ENCODE peak calls at places on chromosome 19, in six cellular contexts. D is pancreas, K is endodermal cell, P is trophoblast cell, B is cardiac muscle cell, X is Caco-2. G is an unnamed sample.

GRCh38 chr19:42078058-42078457 is 2.1 kb downstream of the ZNF574 start:
- DNase-seq in P (no peak), B (no peak), X (no peak), D (no peak), K (no peak), G (no peak)

GRCh38 chr19:43664008-43664407 is 6.0 kb downstream of the PLAUR start:
- DNase-seq in B (no peak), P (peak; percentile 18), K (no peak), D (no peak), X (no peak), G (no peak)

GRCh38 chr19:44741258-44741731 is 7.2 kb upstream of the BCL3 start:
- DNase-seq in K (no peak), D (no peak), X (no peak), B (no peak), P (no peak), G (no peak)

GRCh38 chr19:45468803-45469131 is 971 bp downstream of the FOSB start:
- DNase-seq in X (no peak), K (no peak), D (no peak), B (no peak), P (no peak), G (peak; percentile 34)

GRCh38 chr19:21256722-21257121 is 72.5 kb downstream of the ZNF708 start:
- DNase-seq in X (peak; percentile 10), D (no peak), B (peak; percentile 1), K (peak; percentile 50), P (peak; percentile 73), G (no peak)

GRCh38 chr19:46975011-46975917 is 44.4 kb upstream of the NPAS1 start:
- DNase-seq in P (no peak), B (no peak), D (no peak), K (no peak), X (no peak), G (no peak)

GRCh38 chr19:55069137-55069858 is 6.3 kb upstream of the RDH13 start:
- DNase-seq in D (peak; percentile 67), P (peak; percentile 92), B (no peak), K (peak; percentile 94), X (peak; percentile 92), G (no peak)

GRCh38 chr19:51386882-51387520 is 773 bp downstream of the LIM2 start:
- DNase-seq in P (no peak), K (no peak), B (no peak), D (no peak), X (no peak), G (no peak)

GRCh38 chr19:33366917-33367316 is 6.6 kb upstream of the CEBPG start:
- DNase-seq in D (no peak), K (no peak), X (no peak), B (no peak), P (no peak), G (no peak)

GRCh38 chr19:10878253-10878652 is 6.9 kb downstream of the CARM1 start:
- DNase-seq in K (no peak), P (no peak), B (no peak), D (no peak), X (no peak), G (no peak)
- H3K36me3 ChIP-seq in K (peaks cover 3% of the 10 kb centered on the region), P (peaks cover 5% of the 10 kb centered on the region), B (no peaks in the 10 kb centered on the region), D (no peaks in the 10 kb centered on the region), X (peaks cover 1% of the 10 kb centered on the region), G (peaks cover 5% of the 10 kb centered on the region)

GRCh38 chr19:17339088-17339741 is 1.9 kb downstream of the GTPBP3 start:
- DNase-seq in K (peak; percentile 92), X (no peak), D (no peak), B (no peak), P (no peak), G (peak; percentile 35)

GRCh38 chr19:17337675-17338439 is 504 bp downstream of the GTPBP3 start:
- DNase-seq in K (no peak), D (no peak), P (peak; percentile 25), X (peak; percentile 43), B (peak; percentile 28), G (peak; percentile 33)

GRCh38 chr19:17340302-17340870 is 3.0 kb downstream of the GTPBP3 start:
- DNase-seq in P (no peak), B (no peak), D (no peak), K (peak; percentile 91), X (no peak), G (no peak)

GRCh38 chr19:17336872-17337674 is at the start of gene GTPBP3:
- DNase-seq in K (peak; percentile 99), P (peak; percentile 99), B (peak; percentile 99), X (peak; percentile 96), D (peak; percentile 96), G (peak; percentile 99)

DNA sequence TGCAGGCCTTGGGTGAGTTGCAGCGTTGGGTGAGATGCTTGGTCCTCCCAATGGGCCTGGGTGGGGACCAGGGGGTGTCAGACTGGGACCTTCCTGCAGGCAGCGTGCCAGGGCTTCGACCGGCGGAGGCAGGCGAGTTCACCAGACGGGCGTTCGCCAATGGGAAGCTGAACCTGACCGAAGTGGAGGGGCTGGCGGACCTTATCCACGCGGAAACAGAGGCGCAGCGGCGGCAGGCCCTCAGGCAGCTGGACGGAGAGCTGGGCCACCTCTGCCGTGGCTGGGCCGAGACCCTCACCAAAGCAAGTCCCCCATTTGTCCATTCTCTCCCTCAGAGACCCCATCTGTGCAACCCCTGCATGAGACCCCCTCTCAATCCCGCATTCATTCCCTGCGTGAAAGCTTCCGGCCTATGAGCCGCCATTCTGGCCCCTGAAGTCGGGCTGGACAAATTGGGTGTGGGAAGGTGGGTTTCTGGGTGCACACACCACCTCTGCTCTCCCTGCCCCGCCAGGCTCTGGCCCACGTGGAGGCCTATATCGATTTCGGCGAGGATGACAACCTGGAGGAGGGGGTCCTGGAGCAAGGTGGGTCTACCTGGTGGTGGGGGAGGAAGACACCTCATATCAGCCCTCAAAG is 1.2 kb downstream of the GTPBP3 start:
- DNase-seq in X (no peak), D (peak; percentile 63), K (peak; percentile 49), P (no peak), B (no peak), G (peak; percentile 17)
- H3K4me3 ChIP-seq in X (peak overlapping the region; percentile 59), D (no peak overlapping the region), K (peak overlapping the region; percentile 100), P (peak overlapping the region; percentile 77), B (peak overlapping the region; percentile 65), G (peak overlapping the region; percentile 92)

GRCh38 chr19:17307876-17308377 is 1.4 kb upstream of the DDA1 start:
- DNase-seq in B (no peak), K (no peak), D (no peak), P (peak; percentile 44), X (no peak), G (no peak)

GRCh38 chr19:17309962-17310461 is 649 bp downstream of the DDA1 start:
- DNase-seq in X (no peak), D (no peak), K (no peak), B (no peak), P (peak; percentile 77), G (no peak)

GRCh38 chr19:17306285-17306714 is 628 bp downstream of the MRPL34 start:
- DNase-seq in K (no peak), D (no peak), P (no peak), B (peak; percentile 52), X (no peak), G (no peak)

GRCh38 chr19:17311455-17312248 is 2.3 kb downstream of the DDA1 start:
- DNase-seq in D (no peak), P (peak; percentile 99), K (peak; percentile 68), X (peak; percentile 49), B (no peak), G (no peak)

DNA sequence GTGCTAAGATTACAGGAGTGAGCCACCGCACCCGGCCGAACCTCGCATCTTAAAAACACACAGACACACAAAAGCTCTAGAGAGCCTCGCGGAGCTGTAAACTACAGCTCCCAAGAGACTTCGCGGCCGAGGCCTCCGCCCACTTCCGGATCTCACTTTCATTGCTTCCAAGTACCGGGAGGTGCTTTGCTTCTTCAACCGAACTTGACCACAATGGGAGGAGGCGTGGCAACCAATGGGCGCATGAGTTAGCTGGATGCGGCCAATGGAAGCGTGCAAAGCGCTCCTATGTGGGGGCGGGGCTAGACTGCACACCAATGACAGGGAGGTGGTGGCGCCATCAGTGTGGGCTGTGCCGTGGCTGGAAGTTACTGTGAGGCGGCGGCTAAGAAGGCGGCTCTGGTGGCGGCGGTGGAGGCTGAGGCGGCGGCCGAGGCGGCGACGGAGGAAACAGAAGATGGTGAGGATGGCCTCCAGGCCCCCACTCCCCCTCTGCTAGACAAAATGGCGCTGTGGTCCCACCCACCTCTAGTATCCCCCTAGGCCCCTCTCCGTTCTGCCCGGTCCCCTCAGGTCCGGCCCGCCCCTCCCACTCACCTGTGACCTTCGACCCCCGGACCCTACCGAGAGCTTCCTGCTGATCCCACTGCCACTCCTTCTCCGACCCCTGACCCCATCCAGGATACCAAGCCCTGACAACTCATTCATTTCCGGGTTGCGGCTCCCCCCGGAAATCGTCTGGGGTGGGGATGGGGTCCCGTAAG is at the start of gene DDA1:
- DNase-seq in B (peak; percentile 100), P (peak; percentile 100), X (peak; percentile 98), D (peak; percentile 99), K (peak; percentile 100), G (peak; percentile 100)
- H3K4me1 ChIP-seq in B (peaks cover 5% of the 10 kb centered on the region), P (peaks cover 33% of the 10 kb centered on the region), X (peaks cover 23% of the 10 kb centered on the region), D (peaks cover 8% of the 10 kb centered on the region), K (peaks cover 6% of the 10 kb centered on the region), G (peaks cover 3% of the 10 kb centered on the region)

GRCh38 chr19:2764945-2765344 is 18.1 kb downstream of the SGTA start:
- DNase-seq in X (no peak), P (no peak), B (no peak), D (no peak), K (no peak), G (no peak)

GRCh38 chr19:2763687-2764086 is 19.4 kb downstream of the SGTA start:
- DNase-seq in B (no peak), P (no peak), X (no peak), D (no peak), K (no peak), G (no peak)

GRCh38 chr19:2761876-2762782 is 20.9 kb downstream of the SGTA start:
- DNase-seq in D (no peak), P (no peak), B (no peak), K (no peak), X (no peak), G (no peak)

GRCh38 chr19:2761309-2761677 is 21.5 kb upstream of the SLC39A3 start:
- DNase-seq in X (no peak), P (no peak), D (no peak), B (no peak), K (no peak), G (no peak)

DNA sequence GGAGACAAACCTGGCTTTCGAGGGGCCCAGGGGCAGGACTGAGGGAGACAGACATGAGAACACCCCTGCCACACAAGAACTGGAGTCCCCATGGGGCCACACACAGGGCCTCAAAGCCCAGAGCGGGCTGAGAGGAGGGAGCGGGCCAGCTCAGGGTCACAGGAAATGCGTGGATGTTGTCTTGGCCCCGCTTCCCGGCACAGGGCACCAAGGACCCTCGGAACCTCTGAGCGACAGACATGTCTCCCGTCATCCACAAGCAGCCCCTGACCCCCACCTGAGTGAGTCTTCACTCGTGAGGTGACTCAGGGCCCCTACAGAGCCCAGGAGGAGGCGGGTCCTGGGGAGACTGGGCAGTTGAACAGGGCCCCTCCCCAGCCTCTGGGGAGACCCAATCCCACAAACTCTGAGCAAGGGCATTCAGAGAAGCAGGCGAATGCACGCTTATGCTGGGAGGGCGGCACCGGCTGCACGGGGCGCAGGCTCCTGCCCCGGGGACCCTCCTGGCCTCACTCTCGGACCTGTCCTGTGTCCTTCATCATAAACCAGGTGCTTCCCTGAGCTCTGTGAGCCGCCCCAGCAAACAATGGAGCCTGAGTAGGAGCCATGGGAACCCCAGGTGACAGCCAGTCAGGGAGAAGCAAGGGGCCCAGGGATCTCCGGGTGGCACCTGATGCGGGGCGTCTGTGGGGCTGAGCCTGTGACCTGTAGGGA is 20.1 kb downstream of the SGTA start:
- DNase-seq in B (no peak), K (no peak), P (no peak), X (no peak), D (no peak), G (no peak)
- H3K36me3 ChIP-seq in B (peaks cover 31% of the 10 kb centered on the region), K (peaks cover 54% of the 10 kb centered on the region), P (peaks cover 85% of the 10 kb centered on the region), X (no peaks in the 10 kb centered on the region), D (peaks cover 16% of the 10 kb centered on the region), G (peaks cover 90% of the 10 kb centered on the region)